ENCODE peak calls at places on chromosomes 7 and 10, in nine cellular contexts. W, K, I, C, T, R, F, J and N are unnamed samples.

GRCh38 chr10:113520606-113521481 is 32.0 kb upstream of the HABP2 start:
- DNase-seq in W (peak), K (peak), I (peak), C (peak), T (peak), R (peak), F (peak), J (peak), N (peak)

GRCh38 chr10:52312999-52313349 is 1.1 kb upstream of the DKK1 start:
- DNase-seq in W (no peak), K (no peak), I (no peak), C (no peak), T (no peak), R (peak), F (no peak), J (no peak), N (no peak)

GRCh38 chr7:157002819-157003421 is 7.5 kb downstream of the MNX1 start:
- DNase-seq in W (no peak), K (no peak), I (no peak), C (no peak), T (no peak), R (no peak), F (no peak), J (no peak), N (no peak)

GRCh38 chr10:119412244-119412750 is 130.2 kb downstream of the RGS10 start:
- DNase-seq in W (no peak), K (peak), I (peak), C (no peak), T (peak), R (no peak), F (peak), J (peak), N (peak)

GRCh38 chr7:42907316-42907715 is 4.6 kb downstream of the C7orf25 start:
- DNase-seq in W (no peak), K (no peak), I (no peak), C (no peak), T (no peak), R (no peak), F (no peak), J (no peak), N (no peak)

GRCh38 chr10:60450291-60450690 is 60.6 kb upstream of the ANK3 start:
- DNase-seq in W (no peak), K (no peak), I (no peak), C (no peak), T (no peak), R (no peak), F (no peak), J (no peak), N (no peak)

GRCh38 chr10:24360286-24361127 is 151.6 kb downstream of the KIAA1217 start:
- DNase-seq in W (no peak), K (peak), I (peak), C (peak), T (peak), R (peak), F (peak), J (peak), N (no peak)

GRCh38 chr7:27192546-27193334 is 7.2 kb downstream of the HOXA13 start:
- DNase-seq in W (no peak), K (no peak), I (no peak), C (no peak), T (no peak), R (no peak), F (no peak), J (peak), N (peak)

GRCh38 chr10:79098596-79099015 is 29.8 kb downstream of the ZMIZ1 start:
- DNase-seq in W (no peak), K (no peak), I (no peak), C (no peak), T (no peak), R (no peak), F (no peak), J (no peak), N (no peak)

GRCh38 chr7:55567495-55568070 is 4.7 kb downstream of the VOPP1 start:
- DNase-seq in W (no peak), K (no peak), I (no peak), C (no peak), T (no peak), R (no peak), F (no peak), J (no peak), N (no peak)

GRCh38 chr10:69828115-69828870 is 26.6 kb downstream of the COL13A1 start:
- DNase-seq in W (no peak), K (no peak), I (no peak), C (no peak), T (no peak), R (no peak), F (no peak), J (no peak), N (no peak)

GRCh38 chr7:8190121-8190895 is 71.7 kb downstream of the ICA1 start:
- DNase-seq in W (no peak), K (peak), I (peak), C (peak), T (peak), R (no peak), F (peak), J (peak), N (no peak)

GRCh38 chr10:69364232-69364631 is 52.5 kb downstream of the TACR2 start:
- DNase-seq in W (no peak), K (no peak), I (no peak), C (no peak), T (no peak), R (no peak), F (no peak), J (no peak), N (no peak)

DNA sequence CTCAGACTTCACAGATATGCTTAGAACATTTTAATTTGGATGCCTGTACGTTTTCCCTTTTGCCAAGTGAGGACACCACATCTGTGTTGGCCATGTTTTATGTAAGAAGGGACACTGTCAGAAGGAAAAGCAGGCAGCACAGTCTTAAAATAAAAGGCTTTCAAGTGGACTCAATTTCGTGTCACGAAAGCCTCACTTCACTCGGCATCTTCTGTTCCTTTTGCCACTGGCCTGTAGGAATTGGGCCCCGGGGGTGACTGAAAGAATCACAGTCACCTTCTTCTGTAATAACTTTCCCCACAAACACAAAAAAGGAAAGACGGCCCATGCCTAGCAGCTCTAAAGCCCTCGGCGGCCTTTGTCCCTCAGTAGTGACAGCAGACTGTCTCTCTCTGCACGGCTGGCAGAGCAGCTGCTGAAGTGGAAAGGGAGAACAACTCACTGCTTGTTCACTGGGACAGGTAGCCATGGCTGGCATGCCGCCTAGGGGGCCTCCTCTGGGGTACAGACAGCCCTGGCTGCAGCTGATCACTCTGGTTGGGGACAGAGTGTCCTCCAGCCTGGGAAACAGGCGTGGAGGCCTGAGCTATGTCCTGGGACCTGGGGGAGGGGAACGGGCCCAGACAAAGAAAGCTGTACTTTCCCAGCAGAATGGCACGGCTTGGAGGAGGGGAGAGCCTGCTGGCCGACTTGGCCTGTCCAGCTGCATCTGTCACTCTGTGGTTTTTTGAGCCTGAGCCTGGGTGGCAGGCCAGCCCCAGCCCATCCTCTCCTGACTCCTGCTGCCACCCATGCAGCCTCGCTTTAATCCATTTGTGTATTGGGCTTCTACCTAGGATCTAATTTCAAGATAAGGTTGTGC is 4.4 kb downstream of the RASSF4 start:
- DNase-seq in W (no peak), K (no peak), I (peak), C (no peak), T (peak), R (no peak), F (peak), J (peak), N (peak)
- TF ChIP-seq POLR2A in W (no peak), K (no peak), I (peak), C (no peak), T (peak), R (no peak), F (no peak), J (no peak), N (no peak)

DNA sequence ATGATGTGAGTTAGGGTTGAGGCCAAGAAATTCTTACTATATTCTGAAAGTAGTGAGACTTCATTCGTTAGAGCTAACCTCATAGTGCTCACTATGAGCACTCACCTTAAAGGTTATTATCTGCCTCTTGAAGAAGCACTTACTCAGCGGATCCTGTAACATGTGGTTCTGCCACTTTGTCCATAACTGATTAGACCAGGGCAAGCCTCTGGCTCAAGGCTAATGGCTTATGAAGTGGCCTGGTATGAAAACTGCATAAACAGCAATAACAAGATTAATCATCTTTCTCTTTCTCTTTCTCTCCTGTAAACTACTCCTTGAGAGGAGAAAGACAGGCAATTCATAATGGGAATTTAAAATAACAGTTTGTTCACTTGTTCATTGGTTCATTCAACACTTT is 82.8 kb downstream of the MAPK8 start:
- DNase-seq in W (no peak), K (peak), I (peak), C (no peak), T (no peak), R (no peak), F (no peak), J (peak), N (no peak)
- H3K27ac ChIP-seq in W (no peak), K (no peak), I (no peak), C (no peak), T (no peak), R (no peak), F (no peak), J (peak), N (no peak)

GRCh38 chr7:16645593-16646426 is at the start of the genes ANKMY2 and BZW2:
- DNase-seq in W (no peak), K (peak), I (peak), C (peak), T (peak), R (peak), F (peak), J (peak), N (peak)
- TF ChIP-seq POLR2A in W (no peak), K (peak), I (peak), C (peak), T (peak), R (peak), F (no peak), J (peak), N (peak)

DNA sequence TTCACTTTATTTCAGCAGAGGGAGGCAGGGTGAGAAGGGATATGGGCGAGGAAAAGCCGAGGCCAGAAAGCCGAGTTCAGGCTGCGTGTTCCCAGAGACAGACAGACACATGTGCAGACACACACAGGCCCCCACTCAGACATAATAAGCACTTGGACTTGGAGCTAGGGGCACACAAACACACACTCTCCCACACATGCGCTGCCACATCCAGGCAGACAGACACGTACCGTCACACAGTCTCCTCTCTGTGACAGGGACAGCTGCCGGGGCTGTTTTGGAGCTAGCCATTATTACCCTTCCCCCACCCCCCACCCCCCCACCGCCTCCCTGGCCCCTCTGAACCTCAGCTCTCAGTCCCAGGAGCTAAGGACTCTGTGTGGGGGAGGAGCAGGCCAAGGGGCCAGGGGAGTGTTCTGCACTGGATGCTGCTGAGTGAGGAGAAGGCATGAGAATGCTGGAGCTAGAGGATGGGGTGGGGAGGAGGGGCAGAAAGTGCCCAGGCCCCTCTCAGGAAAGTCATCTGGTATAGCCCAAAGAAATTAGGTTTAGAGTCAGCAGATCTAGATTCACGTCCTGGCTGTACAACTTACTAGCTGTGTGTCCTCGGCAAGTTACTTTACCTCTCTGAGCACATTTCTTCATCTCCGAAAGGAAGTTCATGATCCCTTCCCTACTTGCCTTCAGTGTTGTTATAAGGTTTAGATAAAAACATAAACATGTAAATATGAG is 6.3 kb downstream of the PITX3 start:
- DNase-seq in W (no peak), K (no peak), I (no peak), C (no peak), T (no peak), R (no peak), F (no peak), J (no peak), N (no peak)
- H3K27ac ChIP-seq in W (no peak), K (no peak), I (no peak), C (no peak), T (no peak), R (no peak), F (no peak), J (no peak), N (no peak)

GRCh38 chr10:122374859-122375721 is 582 bp downstream of the PLEKHA1 start:
- DNase-seq in W (no peak), K (peak), I (peak), C (peak), T (peak), R (peak), F (peak), J (peak), N (peak)
- TF ChIP-seq POLR2A in W (no peak), K (no peak), I (peak), C (no peak), T (no peak), R (no peak), F (no peak), J (no peak), N (no peak)